ENCODE peak calls at places on chromosomes 2 and 18, in four cellular contexts. Z is HCT116, U is B cell, T is HL-60. L is an unnamed sample.
A peak's percentile ranks its signal among the peaks of the same experiment; 100 is the strongest.

GRCh38 chr2:125259441-125259840 is 1234.4 kb downstream of the CNTNAP5 start:
- DNase-seq in Z (no peak), U (no peak), T (no peak), L (no peak)

GRCh38 chr2:222912117-222912516 is 51.3 kb downstream of the ACSL3 start:
- DNase-seq in Z (no peak), T (peak; percentile 96), U (peak; percentile 67), L (peak; percentile 37)

GRCh38 chr18:50128506-50129271 is 66.3 kb downstream of the MYO5B start:
- DNase-seq in Z (no peak), T (no peak), U (no peak), L (peak; percentile 9)

GRCh38 chr18:12589419-12589818 is 68.5 kb downstream of the SPIRE1 start:
- DNase-seq in U (no peak), T (no peak), Z (no peak), L (no peak)

GRCh38 chr2:10542033-10542432 is 93.9 kb upstream of the ODC1 start:
- DNase-seq in Z (no peak), T (no peak), U (no peak), L (no peak)

GRCh38 chr2:5730386-5730785 is 38.2 kb downstream of the SOX11 start:
- DNase-seq in T (no peak), U (no peak), Z (no peak), L (no peak)

GRCh38 chr18:36403896-36404824 is 106.6 kb downstream of the FHOD3 start:
- DNase-seq in U (no peak), T (no peak), Z (no peak), L (no peak)

GRCh38 chr18:22545091-22545795 is 127.5 kb upstream of the CTAGE1 start:
- DNase-seq in T (no peak), Z (no peak), U (no peak), L (no peak)

GRCh38 chr2:45578056-45578843 is 32.8 kb downstream of the SRBD1 start:
- DNase-seq in Z (no peak), U (peak; percentile 5), T (peak; percentile 57), L (peak; percentile 46)

GRCh38 chr2:149661844-149662243 is 74.3 kb upstream of the MMADHC start:
- DNase-seq in T (no peak), Z (no peak), U (no peak), L (no peak)

GRCh38 chr2:127579231-127579630 is 43.7 kb downstream of the MYO7B start:
- DNase-seq in Z (no peak), T (no peak), U (peak; percentile 5), L (no peak)

GRCh38 chr2:113872201-113872600 is 17.7 kb upstream of the ACTR3 start:
- DNase-seq in T (no peak), Z (no peak), U (no peak), L (no peak)

GRCh38 chr2:157875720-157876065 is 437 bp downstream of the ACVR1 start:
- DNase-seq in U (peak; percentile 79), Z (no peak), T (no peak), L (peak; percentile 49)

GRCh38 chr18:45901654-45902210 is 65.4 kb downstream of the EPG5 start:
- DNase-seq in Z (no peak), U (no peak), T (no peak), L (no peak)

GRCh38 chr18:74609535-74609934 is 11.9 kb downstream of the ZNF407 start:
- DNase-seq in Z (no peak), T (no peak), U (no peak), L (no peak)

GRCh38 chr2:223692227-223692947 is 90.2 kb upstream of the SCG2 start:
- DNase-seq in U (no peak), T (peak; percentile 11), Z (peak; percentile 59), L (peak; percentile 11)

DNA sequence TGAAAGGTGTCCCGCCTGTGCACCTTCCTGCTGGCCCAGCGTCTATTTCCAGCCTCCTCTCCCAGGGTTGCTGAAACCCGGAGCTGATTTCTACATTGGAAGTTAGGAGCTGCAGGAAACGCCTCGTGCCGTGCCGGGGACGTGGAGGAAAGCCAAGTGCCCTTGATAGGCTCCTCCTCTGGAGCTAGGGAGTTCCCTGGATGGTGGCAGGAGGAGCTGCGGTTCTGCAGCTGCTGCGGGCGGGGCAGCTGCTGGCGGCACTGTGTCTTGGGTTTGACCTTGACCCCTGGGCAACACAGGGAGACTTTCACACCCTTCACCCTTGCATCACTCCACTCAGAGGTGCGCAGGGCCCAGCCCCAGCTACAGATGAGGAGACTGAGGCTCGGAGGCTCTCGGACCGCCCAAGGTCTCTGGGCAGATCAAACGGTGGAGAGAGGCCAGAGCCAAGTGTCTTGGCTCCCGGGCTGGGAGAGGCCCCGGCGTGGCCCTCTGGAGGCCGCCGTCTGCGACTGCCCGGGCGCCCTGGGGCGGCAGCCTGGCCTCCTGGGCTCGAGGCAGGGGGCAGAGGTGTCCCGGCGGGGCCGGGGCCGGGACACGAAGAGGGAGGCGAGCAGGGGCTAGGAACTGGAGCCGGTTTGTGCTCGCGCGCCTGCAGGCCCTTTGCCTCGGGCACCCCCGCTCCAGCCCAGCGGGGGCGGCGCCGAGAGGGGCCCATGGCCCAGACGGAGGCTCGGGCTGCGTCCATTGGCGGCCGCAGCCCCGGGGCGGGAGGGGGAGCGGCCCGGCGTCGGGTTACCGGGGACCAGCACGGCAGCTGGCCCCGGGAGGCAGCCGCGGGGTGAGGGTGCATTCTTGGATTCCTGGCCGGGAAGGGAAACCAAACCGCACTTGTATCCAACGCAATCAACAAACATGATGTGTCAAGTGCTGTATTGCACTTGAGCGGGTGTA is 129.7 kb upstream of the SLC1A4 start:
- DNase-seq in U (peak; percentile 60), T (peak; percentile 85), Z (peak; percentile 63), L (no peak)
- TF ChIP-seq CTCF in U (no peak), T (no peak), Z (no peak), L (no peak)

GRCh38 chr2:168740360-168740759 is 62.1 kb upstream of the NOSTRIN start:
- DNase-seq in U (no peak), Z (no peak), T (no peak), L (no peak)
- TF ChIP-seq CTCF in U (no peak), Z (no peak), T (no peak), L (no peak)

DNA sequence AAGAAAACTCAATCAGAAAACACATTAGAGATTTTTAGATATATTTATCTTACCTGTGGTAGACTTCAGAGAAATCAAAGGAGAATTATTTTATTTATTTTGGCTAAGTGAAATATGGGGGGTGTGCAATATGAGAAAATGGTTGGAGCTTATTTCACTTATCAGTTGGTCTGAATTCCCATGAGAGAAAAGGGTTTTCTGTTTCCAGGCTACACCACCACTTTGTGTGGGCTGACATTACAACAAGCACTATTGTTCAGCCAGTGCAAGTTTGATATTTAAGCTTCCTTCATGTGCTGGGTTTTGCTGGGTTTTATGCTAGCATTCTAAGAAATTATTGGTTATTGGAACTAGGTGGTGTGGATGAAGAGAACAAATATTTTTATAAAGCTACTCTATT is 33.5 kb downstream of the RMND5A start:
- DNase-seq in Z (no peak), U (no peak), T (no peak), L (no peak)
- TF ChIP-seq CTCF in Z (no peak), U (no peak), T (no peak), L (no peak)

DNA sequence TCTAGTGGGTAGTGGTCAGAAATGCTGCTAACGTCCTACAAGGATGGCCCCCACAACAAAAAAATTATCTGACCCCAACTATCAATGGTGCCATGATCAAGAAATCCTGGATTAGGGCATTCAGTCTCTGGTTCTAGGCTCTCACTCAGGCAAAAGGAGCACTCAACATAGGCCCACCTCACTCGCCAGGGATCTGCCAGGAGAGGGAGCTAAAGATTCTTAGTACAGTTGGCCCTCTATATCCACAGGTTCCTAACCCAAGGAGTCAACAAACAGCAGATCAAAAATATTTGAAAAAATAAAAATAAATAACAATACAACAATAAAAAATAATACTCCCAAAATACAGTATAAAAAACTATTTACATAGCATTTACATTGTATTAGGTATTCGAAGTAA is 10.0 kb downstream of the SLC4A5 start:
- DNase-seq in T (peak; percentile 31), U (no peak), Z (peak; percentile 19), L (peak; percentile 43)
- TF ChIP-seq CTCF in T (peak; percentile 21), U (no peak), Z (peak; percentile 48), L (peak; percentile 44)

GRCh38 chr2:209323738-209324137 is 100.1 kb upstream of the MAP2 start:
- DNase-seq in U (no peak), Z (no peak), T (no peak), L (no peak)

GRCh38 chr2:209322905-209323517 is 100.8 kb upstream of the MAP2 start:
- DNase-seq in T (no peak), U (no peak), Z (no peak), L (no peak)

GRCh38 chr2:209322041-209322440 is 101.8 kb upstream of the MAP2 start:
- DNase-seq in T (no peak), Z (no peak), U (no peak), L (no peak)

GRCh38 chr2:209321076-209321475 is 102.8 kb upstream of the MAP2 start:
- DNase-seq in Z (no peak), U (no peak), T (no peak), L (no peak)

DNA sequence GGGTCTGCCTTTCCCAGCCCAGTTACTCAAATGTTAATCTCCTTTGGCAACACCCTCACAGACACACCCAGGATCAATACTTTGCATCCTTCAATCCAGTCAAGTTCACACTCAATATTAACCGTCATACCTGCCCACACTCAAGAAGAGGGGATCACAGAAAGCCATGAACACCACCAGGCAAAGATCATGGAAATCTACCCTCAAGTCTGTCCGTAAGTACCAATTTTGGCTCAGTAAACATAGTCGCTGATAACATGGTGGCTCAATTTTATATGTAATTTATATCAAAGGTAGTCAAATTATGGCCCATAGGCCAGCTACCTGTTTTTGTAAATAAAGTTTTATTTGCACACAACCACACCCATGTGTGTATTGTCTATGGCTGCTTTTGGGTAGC is 102.3 kb upstream of the MAP2 start:
- DNase-seq in T (no peak), Z (no peak), U (no peak), L (no peak)
- TF ChIP-seq CTCF in T (no peak), Z (no peak), U (no peak), L (no peak)

GRCh38 chr2:40372278-40372580 is 79.7 kb downstream of the SLC8A1 start:
- DNase-seq in U (no peak), T (no peak), Z (no peak), L (no peak)

GRCh38 chr2:40367032-40367431 is 84.9 kb downstream of the SLC8A1 start:
- DNase-seq in U (no peak), T (no peak), Z (no peak), L (no peak)

GRCh38 chr2:40371525-40372277 is 80.2 kb downstream of the SLC8A1 start:
- DNase-seq in U (no peak), T (no peak), Z (no peak), L (no peak)

GRCh38 chr2:40367652-40368051 is 84.2 kb downstream of the SLC8A1 start:
- DNase-seq in T (no peak), U (no peak), Z (no peak), L (no peak)

GRCh38 chr2:40369619-40370397 is 82.1 kb downstream of the SLC8A1 start:
- DNase-seq in T (no peak), Z (no peak), U (no peak), L (peak; percentile 28)
- TF ChIP-seq CTCF in T (no peak), Z (no peak), U (no peak), L (no peak)

GRCh38 chr2:181440336-181440735 is 16.9 kb upstream of the ITGA4 start:
- DNase-seq in T (no peak), Z (no peak), U (no peak), L (no peak)

GRCh38 chr2:181440919-181441318 is 16.3 kb upstream of the ITGA4 start:
- DNase-seq in Z (no peak), T (no peak), U (no peak), L (no peak)

DNA sequence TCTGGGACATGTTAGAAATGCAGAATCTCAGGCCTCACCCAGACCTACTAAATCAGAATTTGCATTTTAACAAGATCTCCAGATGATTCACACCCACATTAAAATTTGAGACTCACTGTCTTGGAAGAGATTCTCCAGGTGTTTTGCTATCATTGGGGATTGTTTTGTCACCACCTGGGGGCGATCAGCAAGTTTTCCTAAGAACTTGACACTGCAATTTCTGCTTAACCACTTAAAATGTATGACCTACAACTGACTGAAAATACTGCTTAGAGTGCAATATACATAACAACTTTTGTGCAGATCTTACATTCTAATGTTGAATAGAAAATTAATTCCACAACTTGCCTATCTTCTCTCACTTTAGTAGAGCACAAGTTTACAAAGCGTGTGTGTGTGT is 18.9 kb upstream of the ITGA4 start:
- DNase-seq in T (no peak), Z (peak; percentile 35), U (no peak), L (peak; percentile 32)
- TF ChIP-seq CTCF in T (no peak), Z (peak; percentile 64), U (no peak), L (no peak)

L was measured in activated CD8-positive, alpha-beta T cell treated with anti-CD3 and anti-CD28 coated beads for 36 hours.